ENCODE peak calls at places on chromosome 2, in ten cellular contexts. One of them, this sample, is unnamed.

GRCh38 chr2:28736034-28736433 is 15.6 kb upstream of the PPP1CB start:
- DNase-seq in midbrain: peak; percentile 65
- DNase-seq in NAMALWA: no peak
- DNase-seq in GM10248: no peak
- DNase-seq in posterior cingulate gyrus: no peak
- DNase-seq in AG08395: peak; percentile 40
- DNase-seq in stimulated activated naive CD4-positive, alpha-beta T cell: no peak
- DNase-seq in Calu3: no peak
- DNase-seq in EH: peak; percentile 58
- DNase-seq in kidney: no peak
- DNase-seq in this sample: peak; percentile 52

GRCh38 chr2:25029183-25029554 is 12.7 kb upstream of the EFR3B start:
- DNase-seq in midbrain: no peak
- DNase-seq in NAMALWA: no peak
- DNase-seq in GM10248: no peak
- DNase-seq in posterior cingulate gyrus: no peak
- DNase-seq in AG08395: no peak
- DNase-seq in stimulated activated naive CD4-positive, alpha-beta T cell: no peak
- DNase-seq in Calu3: no peak
- DNase-seq in EH: no peak
- DNase-seq in kidney: no peak
- DNase-seq in this sample: no peak

GRCh38 chr2:191582355-191582754 is 95.6 kb upstream of the NABP1 start:
- DNase-seq in midbrain: no peak
- DNase-seq in NAMALWA: no peak
- DNase-seq in GM10248: no peak
- DNase-seq in posterior cingulate gyrus: no peak
- DNase-seq in AG08395: peak; percentile 83
- DNase-seq in stimulated activated naive CD4-positive, alpha-beta T cell: no peak
- DNase-seq in Calu3: peak; percentile 22
- DNase-seq in EH: peak; percentile 95
- DNase-seq in kidney: no peak
- DNase-seq in this sample: no peak

GRCh38 chr2:10016001-10016801 is 27.1 kb upstream of the KLF11 start:
- DNase-seq in midbrain: no peak
- DNase-seq in NAMALWA: no peak
- DNase-seq in GM10248: no peak
- DNase-seq in posterior cingulate gyrus: no peak
- DNase-seq in AG08395: no peak
- DNase-seq in stimulated activated naive CD4-positive, alpha-beta T cell: no peak
- DNase-seq in Calu3: no peak
- DNase-seq in EH: no peak
- DNase-seq in kidney: peak; percentile 25
- DNase-seq in this sample: no peak

GRCh38 chr2:74119912-74120825 is 27.5 kb downstream of the BOLA3 start:
- DNase-seq in midbrain: peak; percentile 86
- DNase-seq in NAMALWA: no peak
- DNase-seq in GM10248: peak; percentile 94
- DNase-seq in posterior cingulate gyrus: peak; percentile 80
- DNase-seq in AG08395: peak; percentile 91
- DNase-seq in stimulated activated naive CD4-positive, alpha-beta T cell: peak; percentile 74
- DNase-seq in Calu3: peak; percentile 92
- DNase-seq in EH: peak; percentile 80
- DNase-seq in kidney: peak; percentile 92
- DNase-seq in this sample: peak; percentile 83

GRCh38 chr2:910698-911097 is 40.0 kb upstream of the SNTG2 start:
- DNase-seq in midbrain: no peak
- DNase-seq in NAMALWA: no peak
- DNase-seq in GM10248: no peak
- DNase-seq in posterior cingulate gyrus: no peak
- DNase-seq in AG08395: no peak
- DNase-seq in stimulated activated naive CD4-positive, alpha-beta T cell: no peak
- DNase-seq in Calu3: no peak
- DNase-seq in EH: no peak
- DNase-seq in kidney: no peak
- DNase-seq in this sample: no peak

GRCh38 chr2:179262077-179262660 is 2.5 kb downstream of the SESTD1 start:
- DNase-seq in midbrain: no peak
- DNase-seq in NAMALWA: no peak
- DNase-seq in GM10248: no peak
- DNase-seq in posterior cingulate gyrus: no peak
- DNase-seq in AG08395: no peak
- DNase-seq in stimulated activated naive CD4-positive, alpha-beta T cell: no peak
- DNase-seq in Calu3: no peak
- DNase-seq in EH: peak; percentile 20
- DNase-seq in kidney: no peak
- DNase-seq in this sample: no peak

GRCh38 chr2:63840081-63840784 is 1.5 kb upstream of the UGP2 start:
- DNase-seq in midbrain: no peak
- DNase-seq in NAMALWA: peak; percentile 94
- DNase-seq in GM10248: peak; percentile 33
- DNase-seq in posterior cingulate gyrus: no peak
- DNase-seq in AG08395: no peak
- DNase-seq in stimulated activated naive CD4-positive, alpha-beta T cell: no peak
- DNase-seq in Calu3: no peak
- DNase-seq in EH: no peak
- DNase-seq in kidney: no peak
- DNase-seq in this sample: peak; percentile 39

GRCh38 chr2:74741076-74741460 is 87.0 kb downstream of the SEMA4F start:
- DNase-seq in midbrain: no peak
- DNase-seq in NAMALWA: no peak
- DNase-seq in GM10248: no peak
- DNase-seq in posterior cingulate gyrus: no peak
- DNase-seq in AG08395: no peak
- DNase-seq in stimulated activated naive CD4-positive, alpha-beta T cell: no peak
- DNase-seq in Calu3: no peak
- DNase-seq in EH: no peak
- DNase-seq in kidney: no peak
- DNase-seq in this sample: no peak

GRCh38 chr2:160301420-160301819 is 101.3 kb upstream of the ITGB6 start:
- DNase-seq in midbrain: no peak
- DNase-seq in NAMALWA: no peak
- DNase-seq in GM10248: no peak
- DNase-seq in posterior cingulate gyrus: no peak
- DNase-seq in AG08395: no peak
- DNase-seq in stimulated activated naive CD4-positive, alpha-beta T cell: no peak
- DNase-seq in Calu3: no peak
- DNase-seq in EH: peak; percentile 66
- DNase-seq in kidney: no peak
- DNase-seq in this sample: no peak

GRCh38 chr2:200600549-200601212 is 14.9 kb downstream of the AOX1 start:
- DNase-seq in midbrain: no peak
- DNase-seq in NAMALWA: no peak
- DNase-seq in GM10248: no peak
- DNase-seq in posterior cingulate gyrus: no peak
- DNase-seq in AG08395: no peak
- DNase-seq in stimulated activated naive CD4-positive, alpha-beta T cell: no peak
- DNase-seq in Calu3: no peak
- DNase-seq in EH: peak; percentile 68
- DNase-seq in kidney: no peak
- DNase-seq in this sample: no peak

GRCh38 chr2:15609341-15610042 is 17.8 kb downstream of the DDX1 start:
- DNase-seq in midbrain: no peak
- DNase-seq in NAMALWA: no peak
- DNase-seq in GM10248: no peak
- DNase-seq in posterior cingulate gyrus: no peak
- DNase-seq in AG08395: no peak
- DNase-seq in stimulated activated naive CD4-positive, alpha-beta T cell: no peak
- DNase-seq in Calu3: no peak
- DNase-seq in EH: no peak
- DNase-seq in kidney: no peak
- DNase-seq in this sample: no peak

GRCh38 chr2:28754321-28754720 is 2.7 kb downstream of the PPP1CB start:
- DNase-seq in midbrain: no peak
- DNase-seq in NAMALWA: peak; percentile 11
- DNase-seq in GM10248: no peak
- DNase-seq in posterior cingulate gyrus: no peak
- DNase-seq in AG08395: no peak
- DNase-seq in stimulated activated naive CD4-positive, alpha-beta T cell: no peak
- DNase-seq in Calu3: no peak
- DNase-seq in EH: peak; percentile 29
- DNase-seq in kidney: no peak
- DNase-seq in this sample: no peak

GRCh38 chr2:105789745-105790466 is 45.2 kb downstream of the NCK2 start:
- DNase-seq in midbrain: peak; percentile 16
- DNase-seq in NAMALWA: peak; percentile 30
- DNase-seq in GM10248: peak; percentile 46
- DNase-seq in posterior cingulate gyrus: no peak
- DNase-seq in AG08395: peak; percentile 93
- DNase-seq in stimulated activated naive CD4-positive, alpha-beta T cell: no peak
- DNase-seq in Calu3: no peak
- DNase-seq in EH: peak; percentile 92
- DNase-seq in kidney: no peak
- DNase-seq in this sample: no peak

GRCh38 chr2:1910021-1910420 is 165.7 kb upstream of the PXDN start:
- DNase-seq in midbrain: no peak
- DNase-seq in NAMALWA: no peak
- DNase-seq in GM10248: no peak
- DNase-seq in posterior cingulate gyrus: no peak
- DNase-seq in AG08395: no peak
- DNase-seq in stimulated activated naive CD4-positive, alpha-beta T cell: no peak
- DNase-seq in Calu3: no peak
- DNase-seq in EH: no peak
- DNase-seq in kidney: no peak
- DNase-seq in this sample: no peak

GRCh38 chr2:133532919-133533318 is 35.3 kb downstream of the NCKAP5 start:
- DNase-seq in midbrain: no peak
- DNase-seq in NAMALWA: no peak
- DNase-seq in GM10248: no peak
- DNase-seq in posterior cingulate gyrus: no peak
- DNase-seq in AG08395: no peak
- DNase-seq in stimulated activated naive CD4-positive, alpha-beta T cell: no peak
- DNase-seq in Calu3: no peak
- DNase-seq in EH: peak; percentile 39
- DNase-seq in kidney: no peak
- DNase-seq in this sample: no peak

This sample was measured in colonic mucosa.